ENCODE peak calls at places on chromosome 15, in six cellular contexts. One of them, this sample, is unnamed.

GRCh38 chr15:89385596-89386242 is 51.1 kb upstream of the POLG start:
- DNase-seq in HepG2: no peak
- DNase-seq in A549: no peak
- DNase-seq in SK-N-SH: no peak
- DNase-seq in K562: no peak
- DNase-seq in H1: no peak
- DNase-seq in this sample: no peak

GRCh38 chr15:67335534-67336222 is 81.1 kb downstream of the IQCH start:
- DNase-seq in HepG2: no peak
- DNase-seq in A549: no peak
- DNase-seq in SK-N-SH: no peak
- DNase-seq in K562: no peak
- DNase-seq in H1: no peak
- DNase-seq in this sample: no peak

GRCh38 chr15:101162701-101163483 is 89.0 kb downstream of the CHSY1 start:
- DNase-seq in HepG2: no peak
- DNase-seq in A549: no peak
- DNase-seq in SK-N-SH: no peak
- DNase-seq in K562: no peak
- DNase-seq in H1: no peak
- DNase-seq in this sample: no peak

GRCh38 chr15:51600114-51600513 is 22.5 kb downstream of the DMXL2 start:
- DNase-seq in HepG2: no peak
- DNase-seq in A549: no peak
- DNase-seq in SK-N-SH: no peak
- DNase-seq in K562: no peak
- DNase-seq in H1: no peak
- DNase-seq in this sample: peak

GRCh38 chr15:75786564-75786925 is 56.7 kb upstream of the UBE2Q2 start:
- DNase-seq in HepG2: no peak
- DNase-seq in A549: no peak
- DNase-seq in SK-N-SH: peak
- DNase-seq in K562: no peak
- DNase-seq in H1: no peak
- DNase-seq in this sample: no peak

GRCh38 chr15:51094606-51095569 is at the start of gene TNFAIP8L3:
- DNase-seq in HepG2: peak
- DNase-seq in A549: peak
- DNase-seq in SK-N-SH: peak
- DNase-seq in K562: no peak
- DNase-seq in H1: peak
- DNase-seq in this sample: no peak

GRCh38 chr15:51227967-51228783 is 110.2 kb downstream of the CYP19A1 start:
- DNase-seq in HepG2: peak
- DNase-seq in A549: peak
- DNase-seq in SK-N-SH: no peak
- DNase-seq in K562: peak
- DNase-seq in H1: no peak
- DNase-seq in this sample: peak

GRCh38 chr15:92663250-92663951 is 7.8 kb upstream of the FAM174B start:
- DNase-seq in HepG2: no peak
- DNase-seq in A549: no peak
- DNase-seq in SK-N-SH: no peak
- DNase-seq in K562: no peak
- DNase-seq in H1: no peak
- DNase-seq in this sample: peak

GRCh38 chr15:92069308-92070244 is 216.1 kb downstream of the SLCO3A1 start:
- DNase-seq in HepG2: no peak
- DNase-seq in A549: peak
- DNase-seq in SK-N-SH: no peak
- DNase-seq in K562: no peak
- DNase-seq in H1: no peak
- DNase-seq in this sample: peak

GRCh38 chr15:31503758-31504461 is 177.3 kb downstream of the KLF13 start:
- DNase-seq in HepG2: no peak
- DNase-seq in A549: no peak
- DNase-seq in SK-N-SH: no peak
- DNase-seq in K562: no peak
- DNase-seq in H1: peak
- DNase-seq in this sample: no peak

DNA sequence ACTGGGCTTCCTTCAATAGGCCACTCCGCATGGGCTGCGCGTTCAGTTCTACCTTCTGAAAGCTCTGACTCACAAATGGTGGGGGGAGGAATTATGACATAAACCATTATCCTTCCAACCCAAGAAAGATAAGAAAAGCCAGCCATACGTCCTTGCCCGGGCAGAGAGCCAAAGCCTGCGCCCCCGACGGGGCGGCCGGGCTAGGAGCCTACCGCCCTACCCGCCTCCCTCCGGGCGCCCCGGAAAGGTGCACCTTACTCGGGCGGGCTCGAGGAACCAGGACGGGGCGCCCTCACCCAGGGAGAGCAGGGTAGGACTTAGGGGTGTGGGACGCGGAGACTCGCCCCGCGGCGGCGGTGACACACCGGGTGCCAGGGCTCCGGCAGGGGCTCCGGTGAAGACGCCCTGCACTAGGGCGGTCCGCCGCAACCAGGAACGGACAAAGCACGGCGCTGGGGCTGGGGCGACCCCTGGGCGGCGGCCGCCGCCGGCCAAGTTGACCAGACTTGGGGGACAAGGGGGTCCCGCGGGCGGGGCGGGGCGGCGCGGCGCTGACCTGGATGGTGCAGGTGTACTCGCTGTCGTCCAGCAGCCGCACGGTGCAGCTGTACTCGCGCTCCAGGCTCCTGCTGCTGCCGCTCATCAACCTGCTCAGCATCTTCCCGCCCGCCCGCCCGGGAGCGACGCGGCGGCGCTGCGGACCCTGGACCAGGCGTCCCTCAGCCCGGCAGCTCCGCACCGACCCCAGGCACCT is 497 bp downstream of the FRMD5 start:
- DNase-seq in HepG2: no peak
- DNase-seq in A549: peak
- DNase-seq in SK-N-SH: peak
- DNase-seq in K562: peak
- DNase-seq in H1: peak
- DNase-seq in this sample: no peak
- TF ChIP-seq CHD2 in HepG2: no peak
- TF ChIP-seq CHD2 in A549: no peak
- TF ChIP-seq CHD2 in SK-N-SH: no peak
- TF ChIP-seq CHD2 in K562: no peak
- TF ChIP-seq CHD2 in H1: no peak
- TF ChIP-seq CHD2 in this sample: no peak

DNA sequence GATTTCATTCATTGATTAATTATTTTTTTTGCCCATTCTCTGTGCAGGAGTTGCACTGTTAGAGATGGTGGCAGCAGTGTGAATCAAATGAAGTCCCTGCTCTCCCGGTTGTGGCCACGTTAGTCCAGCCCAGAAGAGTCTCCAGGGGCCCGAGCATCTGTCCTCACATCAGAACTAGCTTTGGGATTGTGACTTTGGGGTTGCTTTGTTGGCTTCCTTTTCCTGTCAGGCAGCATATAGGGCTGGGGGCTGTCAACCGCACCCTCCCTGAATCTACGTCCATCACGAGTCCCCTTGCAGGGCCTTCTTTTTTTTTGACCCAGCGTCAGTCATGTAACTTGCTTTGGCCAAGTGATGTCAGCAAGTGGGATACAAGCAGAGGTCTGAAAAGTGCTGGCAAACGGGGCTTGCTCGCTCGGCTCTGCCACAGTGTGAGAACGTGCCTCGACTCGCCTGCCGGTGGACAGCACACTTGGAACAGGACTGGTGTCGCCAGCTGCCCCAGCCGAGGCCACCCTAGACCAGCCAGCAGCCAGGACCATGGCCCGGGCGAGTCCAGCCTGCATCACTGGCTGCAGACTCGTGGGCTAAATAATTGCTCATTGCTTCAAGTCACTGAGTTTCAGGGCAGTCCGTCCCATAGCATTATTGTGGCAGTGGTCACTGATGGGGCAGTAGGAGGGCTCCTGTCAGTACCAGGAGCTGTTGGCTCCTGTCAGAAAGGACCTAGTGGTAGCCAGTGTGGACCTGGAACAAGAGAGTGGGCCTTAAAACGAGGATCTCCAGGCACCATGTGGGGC is 151.6 kb upstream of the MEF2A start:
- DNase-seq in HepG2: no peak
- DNase-seq in A549: no peak
- DNase-seq in SK-N-SH: no peak
- DNase-seq in K562: no peak
- DNase-seq in H1: peak
- DNase-seq in this sample: no peak
- TF ChIP-seq CHD2 in HepG2: no peak
- TF ChIP-seq CHD2 in A549: no peak
- TF ChIP-seq CHD2 in SK-N-SH: no peak
- TF ChIP-seq CHD2 in K562: no peak
- TF ChIP-seq CHD2 in H1: no peak
- TF ChIP-seq CHD2 in this sample: no peak

DNA sequence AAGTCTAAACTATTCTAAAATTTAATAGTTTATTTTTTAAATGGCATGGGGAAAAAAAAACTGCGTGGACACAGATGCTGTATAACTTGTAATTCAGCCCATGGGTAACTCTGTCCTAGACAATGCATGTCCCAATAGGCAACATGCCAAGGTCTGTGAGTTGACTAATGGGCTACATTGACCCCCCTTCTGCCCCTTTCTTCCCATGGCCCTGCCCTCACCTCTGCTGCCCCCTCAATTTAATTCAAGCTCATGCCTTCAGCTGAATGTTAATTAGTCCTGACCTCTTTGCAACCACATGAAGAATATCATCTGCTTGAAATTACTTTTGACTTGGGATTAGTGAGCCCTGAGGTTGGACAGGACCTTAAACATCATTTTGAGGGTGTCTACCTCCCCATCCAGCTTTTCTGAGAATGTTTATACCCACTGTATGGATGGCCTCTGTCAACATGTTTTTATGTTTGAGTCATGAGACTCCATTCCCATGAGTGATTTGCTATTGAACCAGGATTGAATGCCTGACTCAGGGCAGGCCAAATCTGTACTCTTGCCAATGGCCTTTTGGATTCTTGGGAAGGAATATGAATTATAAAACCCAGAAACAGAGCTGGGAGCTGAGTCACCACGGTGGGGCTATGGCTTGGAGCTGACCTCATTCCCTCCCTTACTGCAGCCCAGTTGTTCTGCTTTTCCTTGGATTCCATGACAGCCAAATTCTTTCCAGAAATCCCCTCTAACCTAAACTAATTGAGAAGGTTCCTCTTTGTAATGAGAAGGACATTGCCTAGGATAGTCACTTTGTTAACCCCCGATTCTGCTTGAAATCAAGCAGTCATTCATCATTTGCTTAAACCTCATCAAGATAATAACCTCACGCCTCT is 33.5 kb upstream of the PDE8A start:
- DNase-seq in HepG2: no peak
- DNase-seq in A549: no peak
- DNase-seq in SK-N-SH: no peak
- DNase-seq in K562: peak
- DNase-seq in H1: no peak
- DNase-seq in this sample: no peak
- TF ChIP-seq CHD2 in HepG2: no peak
- TF ChIP-seq CHD2 in A549: no peak
- TF ChIP-seq CHD2 in SK-N-SH: no peak
- TF ChIP-seq CHD2 in K562: no peak
- TF ChIP-seq CHD2 in H1: no peak
- TF ChIP-seq CHD2 in this sample: no peak

DNA sequence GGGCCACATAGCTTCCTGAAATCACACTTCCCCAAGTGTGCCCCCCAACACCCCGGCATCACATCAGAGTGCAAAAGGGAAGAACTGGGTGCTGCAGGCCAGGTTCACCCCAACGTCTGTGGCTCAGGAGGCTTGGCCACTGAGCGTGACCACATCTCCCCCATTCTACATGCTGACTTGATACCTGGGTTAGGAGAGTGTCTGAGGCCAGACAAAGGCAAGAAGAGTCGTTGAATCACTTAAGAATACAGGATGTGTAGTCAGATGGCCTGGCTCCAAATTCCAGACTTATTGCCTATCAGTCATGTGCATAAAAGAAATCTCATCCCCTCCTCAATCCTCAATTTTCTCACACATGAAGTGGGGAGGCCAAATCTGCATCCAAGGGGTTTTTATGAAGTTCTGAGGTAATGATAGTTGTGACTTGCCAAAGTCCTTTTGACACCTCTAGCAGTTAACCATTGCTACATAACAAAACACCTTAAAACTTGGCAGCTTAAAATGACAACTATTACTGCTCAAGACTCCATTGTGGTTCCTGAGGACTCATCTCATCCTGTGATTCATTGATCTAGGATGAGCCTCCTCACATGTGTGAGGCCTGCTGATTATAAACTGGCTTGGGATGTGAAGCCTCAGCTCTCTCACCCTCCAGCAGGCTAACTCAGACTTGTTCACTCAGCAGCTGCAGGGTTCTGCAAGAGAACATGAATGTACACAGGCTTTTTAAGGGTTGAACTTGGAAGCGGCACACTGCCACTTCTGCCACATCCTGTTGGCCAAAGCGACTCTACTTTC is 138.8 kb upstream of the TLE3 start:
- DNase-seq in HepG2: no peak
- DNase-seq in A549: no peak
- DNase-seq in SK-N-SH: no peak
- DNase-seq in K562: no peak
- DNase-seq in H1: no peak
- DNase-seq in this sample: no peak
- TF ChIP-seq CHD2 in HepG2: no peak
- TF ChIP-seq CHD2 in A549: no peak
- TF ChIP-seq CHD2 in SK-N-SH: no peak
- TF ChIP-seq CHD2 in K562: no peak
- TF ChIP-seq CHD2 in H1: no peak
- TF ChIP-seq CHD2 in this sample: no peak

GRCh38 chr15:98682992-98683701 is 34.8 kb downstream of the IGF1R start:
- DNase-seq in HepG2: no peak
- DNase-seq in A549: no peak
- DNase-seq in SK-N-SH: no peak
- DNase-seq in K562: no peak
- DNase-seq in H1: no peak
- DNase-seq in this sample: no peak

GRCh38 chr15:98684441-98684840 is 36.1 kb downstream of the IGF1R start:
- DNase-seq in HepG2: no peak
- DNase-seq in A549: no peak
- DNase-seq in SK-N-SH: no peak
- DNase-seq in K562: no peak
- DNase-seq in H1: no peak
- DNase-seq in this sample: no peak

GRCh38 chr15:98683821-98684220 is 35.5 kb downstream of the IGF1R start:
- DNase-seq in HepG2: no peak
- DNase-seq in A549: no peak
- DNase-seq in SK-N-SH: no peak
- DNase-seq in K562: no peak
- DNase-seq in H1: no peak
- DNase-seq in this sample: no peak

GRCh38 chr15:98678484-98678883 is 30.1 kb downstream of the IGF1R start:
- DNase-seq in HepG2: no peak
- DNase-seq in A549: no peak
- DNase-seq in SK-N-SH: no peak
- DNase-seq in K562: no peak
- DNase-seq in H1: no peak
- DNase-seq in this sample: no peak

GRCh38 chr15:98681061-98681460 is 32.7 kb downstream of the IGF1R start:
- DNase-seq in HepG2: no peak
- DNase-seq in A549: no peak
- DNase-seq in SK-N-SH: no peak
- DNase-seq in K562: no peak
- DNase-seq in H1: no peak
- DNase-seq in this sample: no peak
- TF ChIP-seq CHD2 in HepG2: no peak
- TF ChIP-seq CHD2 in A549: no peak
- TF ChIP-seq CHD2 in SK-N-SH: no peak
- TF ChIP-seq CHD2 in K562: no peak
- TF ChIP-seq CHD2 in H1: no peak
- TF ChIP-seq CHD2 in this sample: no peak